ENCODE peak calls at places on chromosomes 4 and X, in four cellular contexts. N, H, Q and T are unnamed samples.

GRCh38 chr4:166989886-166990285 is 244.4 kb downstream of the SPOCK3 start:
- DNase-seq in Q (no peak), H (no peak), N (no peak), T (no peak)

GRCh38 chr4:24630937-24631336 is 46.6 kb upstream of the DHX15 start:
- DNase-seq in N (no peak), Q (peak; percentile 94), H (no peak), T (no peak)

GRCh38 chr4:185119927-185120630 is 23.0 kb upstream of the SLC25A4 start:
- DNase-seq in Q (no peak), H (no peak), N (peak; percentile 63), T (no peak)

GRCh38 chr4:107050525-107051135 is 14.5 kb upstream of the DKK2 start:
- DNase-seq in H (no peak), N (no peak), Q (no peak), T (no peak)

GRCh38 chr4:3295837-3296624 is 3.2 kb downstream of the RGS12 start:
- DNase-seq in N (no peak), H (no peak), Q (no peak), T (no peak)

GRCh38 chr4:139015948-139016451 is 419 bp downstream of the NOCT start:
- DNase-seq in Q (peak; percentile 36), H (peak; percentile 17), N (peak; percentile 56), T (peak; percentile 28)

GRCh38 chrX:137354851-137355250 is 211.1 kb upstream of the ZIC3 start:
- DNase-seq in N (no peak), Q (no peak), H (no peak), T (no peak)

GRCh38 chrX:154091678-154092077 is 5.8 kb downstream of the MECP2 start:
- DNase-seq in H (no peak), N (peak; percentile 56), Q (no peak), T (no peak)

GRCh38 chr4:8258813-8259212 is 10.7 kb upstream of the HTRA3 start:
- DNase-seq in N (no peak), H (no peak), Q (no peak), T (no peak)

GRCh38 chr4:8259743-8260430 is 9.7 kb upstream of the HTRA3 start:
- DNase-seq in H (no peak), N (no peak), Q (no peak), T (no peak)

GRCh38 chr4:8261851-8262535 is 7.6 kb upstream of the HTRA3 start:
- DNase-seq in Q (peak; percentile 44), H (no peak), N (no peak), T (no peak)

GRCh38 chr4:8262637-8263322 is 6.8 kb upstream of the HTRA3 start:
- DNase-seq in Q (no peak), N (no peak), H (no peak), T (no peak)

DNA sequence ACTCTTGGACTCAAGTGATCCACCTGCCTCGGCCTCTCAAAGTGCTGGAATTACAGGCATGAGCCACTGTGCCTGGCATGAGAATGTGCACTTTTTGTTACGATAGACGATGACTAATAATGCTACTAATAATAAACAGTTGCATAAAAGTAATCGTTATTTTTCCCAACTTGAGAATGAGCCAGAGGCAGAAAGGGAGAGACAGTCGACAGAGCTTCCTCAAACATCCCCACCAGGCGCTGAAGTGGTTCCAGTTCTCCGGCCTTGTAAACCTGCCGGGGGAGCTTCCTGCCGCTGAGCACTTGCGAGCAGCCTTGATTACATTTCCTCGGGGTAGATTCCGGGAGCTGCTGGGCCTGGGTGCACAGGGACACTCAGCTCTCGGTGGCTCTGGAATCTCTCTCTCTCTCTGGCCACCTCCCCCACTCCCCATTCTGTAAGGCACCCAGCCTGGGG is 8.9 kb upstream of the HTRA3 start:
- DNase-seq in Q (peak; percentile 70), N (no peak), H (no peak), T (no peak)
- H3K4me1 ChIP-seq in Q (no peaks in the 10 kb centered on the region), N (no peaks in the 10 kb centered on the region), H (no peaks in the 10 kb centered on the region), T (no peaks in the 10 kb centered on the region)

GRCh38 chr4:182124359-182124758 is 118.8 kb upstream of the TENM3 start:
- DNase-seq in H (no peak), Q (no peak), N (no peak), T (no peak)

GRCh38 chr4:182126567-182126966 is 116.6 kb upstream of the TENM3 start:
- DNase-seq in N (no peak), Q (no peak), H (no peak), T (no peak)

DNA sequence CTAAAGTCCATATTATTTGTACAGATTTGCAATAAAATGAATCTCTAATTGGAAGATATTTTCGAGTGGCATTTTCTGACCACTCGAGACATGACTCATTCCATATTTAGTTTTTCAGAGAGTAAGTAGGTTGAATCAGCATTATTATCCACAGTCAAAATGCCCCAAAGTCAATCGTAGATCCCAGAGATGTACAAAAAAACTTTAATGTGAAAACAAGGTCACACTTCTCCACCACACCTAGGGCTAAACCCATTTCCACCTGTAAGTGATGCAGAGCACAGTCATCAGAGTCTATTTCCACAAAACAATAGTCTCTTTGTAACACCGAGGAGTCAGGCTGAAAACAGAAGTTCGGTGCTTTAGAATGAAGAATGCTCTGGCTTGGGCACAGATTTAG is 117.1 kb upstream of the TENM3 start:
- DNase-seq in H (no peak), Q (no peak), N (no peak), T (no peak)
- H3K4me3 ChIP-seq in H (no peak overlapping the region), Q (no peak overlapping the region), N (no peak overlapping the region), T (no peak overlapping the region)

GRCh38 chr4:74486905-74487304 is 42.0 kb downstream of the AREG start:
- DNase-seq in Q (no peak), H (no peak), N (no peak), T (no peak)

GRCh38 chr4:74480267-74480666 is 35.3 kb downstream of the AREG start:
- DNase-seq in H (no peak), Q (no peak), N (no peak), T (no peak)

GRCh38 chr4:74479009-74479408 is 34.1 kb downstream of the AREG start:
- DNase-seq in Q (no peak), N (no peak), H (no peak), T (no peak)

GRCh38 chr4:74483226-74483911 is 38.4 kb downstream of the AREG start:
- DNase-seq in H (no peak), Q (no peak), N (no peak), T (no peak)

GRCh38 chr4:74481891-74482609 is 37.1 kb downstream of the AREG start:
- DNase-seq in N (no peak), H (no peak), Q (no peak), T (no peak)
- H3K4me1 ChIP-seq in N (peaks cover 7% of the 10 kb centered on the region), H (no peaks in the 10 kb centered on the region), Q (no peaks in the 10 kb centered on the region), T (no peaks in the 10 kb centered on the region)

DNA sequence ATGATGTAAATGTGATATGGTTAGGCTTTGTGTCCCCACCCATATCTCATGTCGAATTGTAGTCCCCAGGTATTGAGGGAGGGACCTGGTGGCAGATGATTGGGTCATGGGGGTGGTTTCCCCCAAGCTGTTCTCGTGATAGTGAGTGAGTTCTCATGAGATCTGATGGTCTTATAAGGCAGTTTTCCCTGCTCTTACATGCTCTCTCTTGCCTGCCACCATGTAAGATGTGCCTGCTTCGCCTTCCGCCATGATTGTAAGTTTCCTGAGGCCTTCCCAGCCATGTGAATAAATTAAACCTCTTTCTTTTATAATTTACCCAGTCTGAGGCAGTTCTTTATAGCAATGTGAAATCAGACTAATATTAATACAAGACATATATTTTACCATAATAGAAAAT is 23.9 kb downstream of the BLOC1S4 start:
- DNase-seq in H (no peak), N (no peak), Q (no peak), T (no peak)
- H3K4me3 ChIP-seq in H (no peak overlapping the region), N (no peak overlapping the region), Q (no peak overlapping the region), T (no peak overlapping the region)

GRCh38 chrX:40170830-40171512 is 73.2 kb upstream of the BCOR start:
- DNase-seq in N (peak; percentile 18), Q (no peak), H (no peak), T (no peak)
- H3K4me1 ChIP-seq in N (peaks cover 51% of the 10 kb centered on the region), Q (peaks cover 51% of the 10 kb centered on the region), H (peaks cover 34% of the 10 kb centered on the region), T (peaks cover 33% of the 10 kb centered on the region)

DNA sequence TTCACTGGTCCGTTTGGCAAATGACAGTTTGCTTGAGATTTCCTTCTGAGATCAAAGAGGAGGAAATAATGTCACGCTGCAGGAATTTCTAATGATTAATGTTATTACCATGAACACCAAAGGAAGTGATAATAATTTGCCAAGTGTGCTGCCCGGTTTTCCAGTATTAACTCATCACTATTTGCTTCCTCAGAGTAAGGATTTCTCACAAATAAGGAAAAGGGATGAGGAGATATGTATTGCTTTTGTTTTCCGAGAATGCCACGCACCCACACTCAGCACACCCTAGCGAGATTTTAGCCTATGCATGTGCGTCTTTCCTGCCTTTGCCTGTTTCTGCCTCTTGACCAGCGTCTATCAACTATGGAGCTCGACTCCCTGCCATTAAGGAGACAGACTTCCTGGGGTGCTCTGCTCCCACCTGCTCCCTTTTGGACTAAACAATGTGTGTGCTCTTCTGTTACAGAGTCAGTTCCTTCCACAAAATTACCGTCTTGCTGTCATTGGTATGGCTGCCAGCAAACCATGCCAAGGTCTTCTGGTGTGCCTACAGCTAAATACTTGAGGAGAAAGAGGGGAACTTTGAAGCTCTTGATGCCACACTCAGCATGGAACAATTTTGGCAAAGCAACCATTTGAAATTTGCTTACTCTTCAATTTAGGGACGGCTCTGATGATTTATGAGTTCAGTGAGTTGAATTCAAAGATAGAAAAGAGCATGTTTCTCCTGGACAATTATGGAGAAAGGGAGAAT is 393.1 kb upstream of the ZFP42 start:
- DNase-seq in Q (peak; percentile 64), N (no peak), H (no peak), T (no peak)
- H3K4me3 ChIP-seq in Q (no peak overlapping the region), N (no peak overlapping the region), H (no peak overlapping the region), T (no peak overlapping the region)

DNA sequence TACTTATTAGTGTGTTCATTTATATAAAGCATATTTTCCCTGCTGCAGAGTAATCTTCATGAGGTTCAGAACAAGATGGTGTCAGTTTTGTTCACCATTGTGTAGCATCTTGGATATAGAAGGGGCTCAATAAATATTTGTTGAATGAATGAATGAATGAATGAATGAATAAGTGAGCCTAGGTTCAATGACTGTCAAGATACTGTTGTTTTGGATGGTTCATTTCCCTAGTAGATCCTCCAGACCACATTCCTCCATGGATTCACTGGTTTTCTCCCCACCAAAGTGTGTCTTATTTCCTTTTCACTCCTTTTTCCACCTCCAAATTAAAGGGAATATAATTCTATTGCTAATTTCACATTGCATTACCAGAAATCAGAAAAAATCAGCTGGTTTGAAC is 2.1 kb upstream of the OCIAD2 start:
- DNase-seq in Q (no peak), H (no peak), N (no peak), T (no peak)
- H3K4me1 ChIP-seq in Q (no peaks in the 10 kb centered on the region), H (peaks cover 29% of the 10 kb centered on the region), N (no peaks in the 10 kb centered on the region), T (peaks cover 15% of the 10 kb centered on the region)

DNA sequence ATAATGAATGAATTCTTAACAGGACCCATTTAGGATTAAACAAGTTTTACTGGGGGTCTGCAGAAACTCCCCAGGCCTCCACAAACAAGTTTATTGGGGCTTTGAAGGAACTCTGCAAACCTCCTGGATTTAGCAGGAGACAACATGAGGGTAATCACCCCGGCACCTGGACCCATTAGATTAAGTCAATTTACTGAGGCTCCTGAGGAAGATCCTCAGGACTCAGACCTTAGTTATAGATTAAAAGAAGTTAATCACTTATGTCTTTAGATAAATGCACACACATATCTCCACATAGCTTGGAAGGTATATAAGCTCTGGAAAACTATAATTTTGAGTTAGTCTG is 29.4 kb downstream of the XG start:
- DNase-seq in Q (no peak), N (no peak), H (no peak), T (no peak)
- H3K4me3 ChIP-seq in Q (no peak overlapping the region), N (no peak overlapping the region), H (no peak overlapping the region), T (no peak overlapping the region)

GRCh38 chrX:23228950-23229448 is 105.7 kb upstream of the PTCHD1 start:
- DNase-seq in Q (no peak), H (no peak), N (no peak), T (no peak)
- H3K4me1 ChIP-seq in Q (peaks cover 8% of the 10 kb centered on the region), H (no peaks in the 10 kb centered on the region), N (no peaks in the 10 kb centered on the region), T (no peaks in the 10 kb centered on the region)